ENCODE peak calls at places on chromosome 2, in six cellular contexts. M is cardiac muscle cell; D is CD8-positive, alpha-beta memory T cell; X is heart right ventricle; Z is esophagus muscularis mucosa; H is upper lobe of right lung. P is an unnamed sample.

GRCh38 chr2:1937480-1937879 is 193.2 kb upstream of the PXDN start:
- DNase-seq in M (no peak), Z (no peak), H (no peak), D (no peak), X (no peak), P (no peak)

GRCh38 chr2:71477231-71477681 is 23.9 kb downstream of the DYSF start:
- DNase-seq in D (no peak), M (no peak), Z (no peak), X (no peak), H (no peak), P (no peak)

GRCh38 chr2:20940856-20941255 is 103.0 kb downstream of the APOB start:
- DNase-seq in H (no peak), Z (no peak), X (no peak), M (no peak), D (no peak), P (no peak)

GRCh38 chr2:64711260-64711659 is 57.5 kb upstream of the SERTAD2 start:
- DNase-seq in M (no peak), D (no peak), X (no peak), H (no peak), Z (no peak), P (no peak)

GRCh38 chr2:150909613-150910012 is 352.1 kb downstream of the RBM43 start:
- DNase-seq in H (no peak), X (no peak), D (no peak), M (no peak), Z (no peak), P (no peak)

GRCh38 chr2:26720322-26721166 is 28.0 kb downstream of the KCNK3 start:
- DNase-seq in D (no peak), X (peak; percentile 93), M (peak; percentile 83), Z (no peak), H (peak; percentile 82), P (no peak)

GRCh38 chr2:232628466-232629200 is 4.8 kb upstream of the EFHD1 start:
- DNase-seq in Z (no peak), D (no peak), M (no peak), X (peak; percentile 81), H (no peak), P (no peak)

GRCh38 chr2:191869178-191869577 is 22.3 kb upstream of the CAVIN2 start:
- DNase-seq in Z (no peak), D (no peak), H (no peak), M (peak; percentile 55), X (no peak), P (no peak)

GRCh38 chr2:127225186-127225960 is 5.3 kb upstream of the CYP27C1 start:
- DNase-seq in Z (no peak), X (no peak), D (no peak), H (no peak), M (no peak), P (peak; percentile 55)

GRCh38 chr2:85017436-85018048 is 46.6 kb downstream of the KCMF1 start:
- DNase-seq in D (no peak), M (no peak), Z (no peak), X (no peak), H (no peak), P (peak; percentile 47)

GRCh38 chr2:69159988-69160387 is 147.0 kb downstream of the ANTXR1 start:
- DNase-seq in Z (no peak), D (no peak), M (no peak), H (no peak), X (no peak), P (no peak)

GRCh38 chr2:207682557-207682956 is 28.9 kb upstream of the CCNYL1 start:
- DNase-seq in Z (no peak), X (no peak), M (no peak), D (no peak), H (no peak), P (no peak)

GRCh38 chr2:239498981-239499633 is 98.3 kb upstream of the HDAC4 start:
- DNase-seq in D (no peak), M (no peak), H (no peak), Z (no peak), X (peak; percentile 37), P (no peak)

GRCh38 chr2:45046786-45047185 is 37.5 kb upstream of the SIX2 start:
- DNase-seq in M (no peak), D (no peak), X (no peak), Z (no peak), H (no peak), P (no peak)

GRCh38 chr2:74516070-74516633 is 1.9 kb downstream of the TLX2 start:
- DNase-seq in H (peak; percentile 83), D (peak; percentile 28), X (peak; percentile 69), Z (no peak), M (peak; percentile 60), P (no peak)

GRCh38 chr2:224646242-224646846 is 61.2 kb upstream of the CUL3 start:
- DNase-seq in M (peak; percentile 30), D (no peak), X (no peak), H (no peak), Z (no peak), P (no peak)

GRCh38 chr2:10768063-10768507 is 44.5 kb downstream of the PDIA6 start:
- DNase-seq in H (no peak), M (no peak), Z (peak; percentile 89), D (no peak), X (peak; percentile 48), P (no peak)

GRCh38 chr2:95760839-95761525 is 169.2 kb downstream of the TRIM43 start:
- DNase-seq in D (no peak), H (peak; percentile 49), Z (peak; percentile 90), X (no peak), M (no peak), P (peak; percentile 84)

GRCh38 chr2:17752892-17753802 is 463 bp downstream of the SMC6 start:
- DNase-seq in H (peak; percentile 82), M (peak; percentile 82), X (peak; percentile 40), D (peak; percentile 28), Z (peak; percentile 91), P (peak; percentile 88)

DNA sequence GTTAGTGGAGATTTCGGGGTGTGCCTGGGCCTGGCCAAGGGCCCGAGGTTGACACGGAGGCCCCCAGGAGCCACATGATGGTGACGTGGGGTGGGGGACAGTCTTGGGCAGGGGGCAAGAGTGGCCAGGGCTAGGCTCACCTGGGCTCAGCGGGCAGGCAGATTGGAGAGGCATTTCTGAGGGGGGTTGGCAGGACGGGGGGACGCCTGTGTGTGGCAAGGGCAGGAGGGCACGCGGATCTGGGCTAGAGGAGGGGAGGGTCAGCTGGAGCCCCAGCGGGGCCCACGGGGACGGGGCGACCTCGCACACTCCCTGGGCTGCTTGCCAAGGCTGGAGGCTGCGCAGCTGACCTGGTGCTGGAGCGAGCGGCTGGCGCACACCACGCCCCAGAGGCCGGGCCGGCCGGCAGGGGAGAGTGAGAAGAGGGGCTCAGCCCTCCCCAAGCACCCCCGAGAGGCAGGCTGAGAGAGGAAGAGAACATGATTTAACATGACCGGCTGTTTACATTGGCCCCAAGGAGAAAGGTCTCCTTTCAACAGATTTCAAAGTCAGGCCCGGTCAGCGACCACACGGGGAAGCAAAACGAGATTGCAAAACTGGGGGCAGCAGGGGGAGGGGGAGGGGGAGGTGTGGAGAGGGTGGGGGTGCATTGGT is 38.0 kb upstream of the SNED1 start:
- DNase-seq in D (no peak), M (peak; percentile 19), Z (no peak), H (peak; percentile 82), X (peak; percentile 57), P (no peak)
- H3K4me1 ChIP-seq in D (no peaks in the 10 kb centered on the region), M (peaks cover 7% of the 10 kb centered on the region), Z (peaks cover 18% of the 10 kb centered on the region), H (peaks cover 23% of the 10 kb centered on the region), X (peaks cover 11% of the 10 kb centered on the region), P (peaks cover 10% of the 10 kb centered on the region)

DNA sequence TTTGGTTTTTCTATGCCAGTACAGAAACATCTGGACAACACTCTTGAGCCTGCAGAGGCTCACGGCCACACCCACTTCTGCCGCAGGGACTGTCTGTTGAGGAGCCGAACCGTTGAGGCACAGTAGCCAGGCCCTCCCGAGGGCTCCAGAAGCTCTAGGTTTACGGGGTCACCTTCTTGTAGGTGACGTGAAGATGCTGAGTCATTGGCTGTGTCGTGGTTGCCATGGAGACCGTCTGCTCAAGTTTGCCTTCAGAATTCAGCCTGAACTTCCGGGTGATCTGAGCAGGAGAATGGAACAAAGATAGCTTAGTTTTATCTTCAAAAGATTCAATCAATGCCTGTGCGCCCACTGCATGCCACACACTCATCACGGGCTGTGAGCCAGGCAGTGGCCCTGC is 25.9 kb downstream of the BOK start:
- DNase-seq in D (no peak), X (no peak), M (no peak), H (no peak), Z (no peak), P (no peak)
- H3K9me3 ChIP-seq in D (peaks cover 12% of the 10 kb centered on the region), X (peaks cover 44% of the 10 kb centered on the region), M (no peaks in the 10 kb centered on the region), H (peaks cover 10% of the 10 kb centered on the region), Z (peaks cover 32% of the 10 kb centered on the region), P (peaks cover 34% of the 10 kb centered on the region)

DNA sequence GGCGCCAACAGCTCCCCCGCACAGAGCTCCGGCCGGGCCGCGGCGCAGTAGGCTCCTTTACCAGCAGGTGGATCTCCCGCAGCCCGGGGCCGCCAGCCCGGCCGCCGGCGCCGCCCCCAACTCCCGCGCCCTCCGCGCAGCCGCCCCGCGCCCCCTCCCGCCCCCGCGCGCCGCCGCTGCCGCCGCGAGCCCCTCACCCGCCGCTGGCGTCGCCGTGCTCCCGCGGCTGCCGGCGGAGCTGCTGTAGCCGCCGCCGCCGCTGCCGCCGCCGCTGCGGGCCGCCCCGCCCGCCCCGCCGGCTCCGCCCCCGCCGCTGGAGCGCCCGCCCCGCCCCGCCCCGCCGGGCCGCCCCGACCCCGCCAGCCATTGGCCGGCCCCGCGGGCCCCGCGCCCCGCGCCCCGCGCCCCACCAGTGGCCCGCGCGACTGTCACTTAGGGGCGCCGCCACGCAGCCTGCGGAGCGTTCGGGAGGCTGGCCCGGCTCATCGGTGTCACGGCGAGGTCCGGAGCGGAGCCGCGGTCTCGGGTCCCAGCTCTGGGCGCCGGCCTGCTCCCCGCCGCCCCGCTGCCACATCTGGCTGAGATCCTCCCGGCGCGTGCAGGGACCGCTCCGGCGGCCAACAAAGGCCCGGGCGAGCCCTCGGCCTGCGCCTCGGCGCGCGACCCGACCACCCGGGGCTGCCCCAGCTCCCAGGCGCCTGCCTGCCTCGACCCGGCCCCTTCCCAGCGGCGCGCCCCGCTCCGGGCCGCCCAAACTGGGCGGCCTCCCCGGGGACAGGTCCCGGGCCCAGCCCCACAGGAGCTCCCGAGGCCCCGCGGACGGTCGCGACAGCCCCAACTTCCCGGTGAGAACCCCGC is at the start of gene MGAT4A:
- DNase-seq in M (peak; percentile 88), Z (no peak), H (peak; percentile 92), D (peak; percentile 73), X (peak; percentile 79), P (no peak)
- H3K4me1 ChIP-seq in M (no peaks in the 10 kb centered on the region), Z (peaks cover 29% of the 10 kb centered on the region), H (peaks cover 33% of the 10 kb centered on the region), D (peaks cover 62% of the 10 kb centered on the region), X (peaks cover 36% of the 10 kb centered on the region), P (peaks cover 11% of the 10 kb centered on the region)

GRCh38 chr2:52000156-52000855 is 968.4 kb upstream of the NRXN1 start:
- DNase-seq in Z (no peak), H (no peak), M (no peak), X (no peak), D (no peak), P (no peak)

GRCh38 chr2:51998890-51999289 is 967.0 kb upstream of the NRXN1 start:
- DNase-seq in X (no peak), M (no peak), H (no peak), D (no peak), Z (no peak), P (no peak)

GRCh38 chr2:51995293-51995692 is 963.4 kb upstream of the NRXN1 start:
- DNase-seq in X (no peak), H (no peak), D (no peak), M (no peak), Z (no peak), P (no peak)

GRCh38 chr2:51996569-51996917 is 964.6 kb upstream of the NRXN1 start:
- DNase-seq in X (no peak), H (no peak), D (no peak), Z (no peak), M (no peak), P (no peak)

GRCh38 chr2:51997571-51997970 is 965.6 kb upstream of the NRXN1 start:
- DNase-seq in H (no peak), D (no peak), Z (no peak), X (no peak), M (no peak), P (no peak)
- H3K9me3 ChIP-seq in H (no peaks in the 10 kb centered on the region), D (no peaks in the 10 kb centered on the region), Z (no peaks in the 10 kb centered on the region), X (peaks cover 8% of the 10 kb centered on the region), M (no peaks in the 10 kb centered on the region), P (peaks cover 3% of the 10 kb centered on the region)